ENCODE peak calls at places on chromosomes 16 and 17, in eight cellular contexts. One of them, this sample, is unnamed.

GRCh38 chr16:82368041-82368440 is 198.0 kb upstream of the MPHOSPH6 start:
- DNase-seq in AG08395: peak
- DNase-seq in stimulated activated effector memory CD8-positive, alpha-beta T cell treated with anti-CD3 and anti-CD28 coated beads, Interleukin-12 subunit alpha, Interleukin-12 subunit beta, amount 100 ng/mL, for 72 hours: no peak
- DNase-seq in psoas muscle: no peak
- DNase-seq in DMS 273 treated with DMSO at 0.1 percent for 48 hours: no peak
- DNase-seq in amniotic epithelial cell: no peak
- DNase-seq in neural progenitor cell: peak
- DNase-seq in WTC11: peak
- DNase-seq in this sample: peak

GRCh38 chr17:28221751-28222414 is 97.1 kb upstream of the TMEM97 start:
- DNase-seq in stimulated activated effector memory CD8-positive, alpha-beta T cell treated with anti-CD3 and anti-CD28 coated beads, Interleukin-12 subunit alpha, Interleukin-12 subunit beta, amount 100 ng/mL, for 72 hours: no peak
- DNase-seq in neural progenitor cell: no peak
- DNase-seq in WTC11: no peak
- DNase-seq in AG08395: no peak
- DNase-seq in psoas muscle: no peak
- DNase-seq in amniotic epithelial cell: no peak
- DNase-seq in DMS 273 treated with DMSO at 0.1 percent for 48 hours: no peak
- DNase-seq in this sample: no peak

GRCh38 chr17:18197535-18198194 is 14.0 kb downstream of the ALKBH5 start:
- DNase-seq in DMS 273 treated with DMSO at 0.1 percent for 48 hours: no peak
- DNase-seq in psoas muscle: no peak
- DNase-seq in stimulated activated effector memory CD8-positive, alpha-beta T cell treated with anti-CD3 and anti-CD28 coated beads, Interleukin-12 subunit alpha, Interleukin-12 subunit beta, amount 100 ng/mL, for 72 hours: no peak
- DNase-seq in AG08395: no peak
- DNase-seq in WTC11: no peak
- DNase-seq in neural progenitor cell: no peak
- DNase-seq in amniotic epithelial cell: no peak
- DNase-seq in this sample: no peak

GRCh38 chr16:85206472-85207356 is 94.4 kb upstream of the CIBAR2 start:
- DNase-seq in psoas muscle: peak
- DNase-seq in DMS 273 treated with DMSO at 0.1 percent for 48 hours: no peak
- DNase-seq in AG08395: no peak
- DNase-seq in stimulated activated effector memory CD8-positive, alpha-beta T cell treated with anti-CD3 and anti-CD28 coated beads, Interleukin-12 subunit alpha, Interleukin-12 subunit beta, amount 100 ng/mL, for 72 hours: no peak
- DNase-seq in neural progenitor cell: peak
- DNase-seq in WTC11: no peak
- DNase-seq in amniotic epithelial cell: no peak
- DNase-seq in this sample: peak

GRCh38 chr17:37828313-37829124 is 83.7 kb upstream of the HNF1B start:
- DNase-seq in AG08395: peak
- DNase-seq in neural progenitor cell: no peak
- DNase-seq in psoas muscle: no peak
- DNase-seq in WTC11: no peak
- DNase-seq in amniotic epithelial cell: no peak
- DNase-seq in DMS 273 treated with DMSO at 0.1 percent for 48 hours: no peak
- DNase-seq in stimulated activated effector memory CD8-positive, alpha-beta T cell treated with anti-CD3 and anti-CD28 coated beads, Interleukin-12 subunit alpha, Interleukin-12 subunit beta, amount 100 ng/mL, for 72 hours: no peak
- DNase-seq in this sample: no peak

GRCh38 chr17:27455569-27455913 is 707 bp upstream of the KSR1 start:
- DNase-seq in WTC11: no peak
- DNase-seq in neural progenitor cell: no peak
- DNase-seq in DMS 273 treated with DMSO at 0.1 percent for 48 hours: no peak
- DNase-seq in psoas muscle: no peak
- DNase-seq in amniotic epithelial cell: no peak
- DNase-seq in AG08395: no peak
- DNase-seq in stimulated activated effector memory CD8-positive, alpha-beta T cell treated with anti-CD3 and anti-CD28 coated beads, Interleukin-12 subunit alpha, Interleukin-12 subunit beta, amount 100 ng/mL, for 72 hours: no peak
- DNase-seq in this sample: no peak

GRCh38 chr16:80932725-80933124 is 74.0 kb downstream of the CMC2 start:
- DNase-seq in WTC11: no peak
- DNase-seq in neural progenitor cell: no peak
- DNase-seq in psoas muscle: peak
- DNase-seq in stimulated activated effector memory CD8-positive, alpha-beta T cell treated with anti-CD3 and anti-CD28 coated beads, Interleukin-12 subunit alpha, Interleukin-12 subunit beta, amount 100 ng/mL, for 72 hours: no peak
- DNase-seq in AG08395: peak
- DNase-seq in DMS 273 treated with DMSO at 0.1 percent for 48 hours: no peak
- DNase-seq in amniotic epithelial cell: peak
- DNase-seq in this sample: no peak

GRCh38 chr16:22077700-22078313 is 14.5 kb upstream of the VWA3A start:
- DNase-seq in neural progenitor cell: peak
- DNase-seq in amniotic epithelial cell: peak
- DNase-seq in DMS 273 treated with DMSO at 0.1 percent for 48 hours: peak
- DNase-seq in psoas muscle: peak
- DNase-seq in AG08395: peak
- DNase-seq in WTC11: peak
- DNase-seq in stimulated activated effector memory CD8-positive, alpha-beta T cell treated with anti-CD3 and anti-CD28 coated beads, Interleukin-12 subunit alpha, Interleukin-12 subunit beta, amount 100 ng/mL, for 72 hours: peak
- DNase-seq in this sample: peak

GRCh38 chr17:61018938-61019337 is 341.3 kb downstream of the BCAS3 start:
- DNase-seq in DMS 273 treated with DMSO at 0.1 percent for 48 hours: no peak
- DNase-seq in neural progenitor cell: peak
- DNase-seq in amniotic epithelial cell: no peak
- DNase-seq in WTC11: peak
- DNase-seq in stimulated activated effector memory CD8-positive, alpha-beta T cell treated with anti-CD3 and anti-CD28 coated beads, Interleukin-12 subunit alpha, Interleukin-12 subunit beta, amount 100 ng/mL, for 72 hours: no peak
- DNase-seq in psoas muscle: no peak
- DNase-seq in AG08395: no peak
- DNase-seq in this sample: peak

GRCh38 chr17:74972107-74972972 is at the start of gene HID1:
- DNase-seq in stimulated activated effector memory CD8-positive, alpha-beta T cell treated with anti-CD3 and anti-CD28 coated beads, Interleukin-12 subunit alpha, Interleukin-12 subunit beta, amount 100 ng/mL, for 72 hours: peak
- DNase-seq in DMS 273 treated with DMSO at 0.1 percent for 48 hours: no peak
- DNase-seq in WTC11: peak
- DNase-seq in amniotic epithelial cell: no peak
- DNase-seq in neural progenitor cell: peak
- DNase-seq in AG08395: no peak
- DNase-seq in psoas muscle: peak
- DNase-seq in this sample: peak

GRCh38 chr17:67993998-67994361 is 2.3 kb downstream of the C17orf58 start:
- DNase-seq in psoas muscle: no peak
- DNase-seq in neural progenitor cell: no peak
- DNase-seq in amniotic epithelial cell: peak
- DNase-seq in WTC11: no peak
- DNase-seq in AG08395: no peak
- DNase-seq in stimulated activated effector memory CD8-positive, alpha-beta T cell treated with anti-CD3 and anti-CD28 coated beads, Interleukin-12 subunit alpha, Interleukin-12 subunit beta, amount 100 ng/mL, for 72 hours: peak
- DNase-seq in DMS 273 treated with DMSO at 0.1 percent for 48 hours: no peak
- DNase-seq in this sample: peak

GRCh38 chr17:47935961-47936360 is 5.4 kb upstream of the PNPO start:
- DNase-seq in DMS 273 treated with DMSO at 0.1 percent for 48 hours: no peak
- DNase-seq in neural progenitor cell: no peak
- DNase-seq in amniotic epithelial cell: peak
- DNase-seq in stimulated activated effector memory CD8-positive, alpha-beta T cell treated with anti-CD3 and anti-CD28 coated beads, Interleukin-12 subunit alpha, Interleukin-12 subunit beta, amount 100 ng/mL, for 72 hours: no peak
- DNase-seq in WTC11: no peak
- DNase-seq in AG08395: peak
- DNase-seq in psoas muscle: no peak
- DNase-seq in this sample: peak

GRCh38 chr16:10552281-10552680 is 28.1 kb downstream of the EMP2 start:
- DNase-seq in stimulated activated effector memory CD8-positive, alpha-beta T cell treated with anti-CD3 and anti-CD28 coated beads, Interleukin-12 subunit alpha, Interleukin-12 subunit beta, amount 100 ng/mL, for 72 hours: no peak
- DNase-seq in DMS 273 treated with DMSO at 0.1 percent for 48 hours: no peak
- DNase-seq in amniotic epithelial cell: no peak
- DNase-seq in psoas muscle: no peak
- DNase-seq in WTC11: no peak
- DNase-seq in AG08395: peak
- DNase-seq in neural progenitor cell: no peak
- DNase-seq in this sample: no peak

GRCh38 chr17:63542942-63543821 is 7.1 kb upstream of the DCAF7 start:
- DNase-seq in stimulated activated effector memory CD8-positive, alpha-beta T cell treated with anti-CD3 and anti-CD28 coated beads, Interleukin-12 subunit alpha, Interleukin-12 subunit beta, amount 100 ng/mL, for 72 hours: no peak
- DNase-seq in DMS 273 treated with DMSO at 0.1 percent for 48 hours: no peak
- DNase-seq in WTC11: peak
- DNase-seq in amniotic epithelial cell: no peak
- DNase-seq in neural progenitor cell: no peak
- DNase-seq in AG08395: no peak
- DNase-seq in psoas muscle: no peak
- DNase-seq in this sample: no peak

GRCh38 chr17:21371511-21372081 is 4.6 kb upstream of the KCNJ12 start:
- DNase-seq in amniotic epithelial cell: no peak
- DNase-seq in psoas muscle: no peak
- DNase-seq in AG08395: no peak
- DNase-seq in neural progenitor cell: no peak
- DNase-seq in WTC11: no peak
- DNase-seq in stimulated activated effector memory CD8-positive, alpha-beta T cell treated with anti-CD3 and anti-CD28 coated beads, Interleukin-12 subunit alpha, Interleukin-12 subunit beta, amount 100 ng/mL, for 72 hours: no peak
- DNase-seq in DMS 273 treated with DMSO at 0.1 percent for 48 hours: no peak
- DNase-seq in this sample: no peak

GRCh38 chr16:81214745-81215166 is 23.7 kb upstream of the BCO1 start:
- DNase-seq in WTC11: peak
- DNase-seq in amniotic epithelial cell: peak
- DNase-seq in stimulated activated effector memory CD8-positive, alpha-beta T cell treated with anti-CD3 and anti-CD28 coated beads, Interleukin-12 subunit alpha, Interleukin-12 subunit beta, amount 100 ng/mL, for 72 hours: no peak
- DNase-seq in AG08395: peak
- DNase-seq in neural progenitor cell: peak
- DNase-seq in DMS 273 treated with DMSO at 0.1 percent for 48 hours: no peak
- DNase-seq in psoas muscle: no peak
- DNase-seq in this sample: peak